ENCODE peak calls at places on chromosome 18, in seven cellular contexts. D, V, B, N, S, C and J are unnamed samples.
A peak's percentile ranks its signal among the peaks of the same experiment; 100 is the strongest.

GRCh38 chr18:8773980-8774379 is 68.6 kb downstream of the MTCL1 start:
- DNase-seq in D (no peak), V (no peak), B (no peak), N (no peak), S (no peak), C (no peak), J (no peak)

GRCh38 chr18:12819330-12819729 is 64.7 kb downstream of the PTPN2 start:
- DNase-seq in D (no peak), V (no peak), B (no peak), N (no peak), S (no peak), C (no peak), J (no peak)

GRCh38 chr18:9526458-9526857 is 51.1 kb downstream of the RALBP1 start:
- DNase-seq in D (no peak), V (no peak), B (no peak), N (no peak), S (no peak), C (no peak), J (no peak)

GRCh38 chr18:9561774-9562173 is 52.6 kb downstream of the PPP4R1 start:
- DNase-seq in D (no peak), V (no peak), B (no peak), N (no peak), S (no peak), C (no peak), J (no peak)

GRCh38 chr18:55414475-55414874 is 173.5 kb downstream of the TCF4 start:
- DNase-seq in D (no peak), V (no peak), B (no peak), N (no peak), S (no peak), C (no peak), J (no peak)

GRCh38 chr18:58534535-58535301 is 94.2 kb downstream of the ALPK2 start:
- DNase-seq in D (no peak), V (no peak), B (no peak), N (no peak), S (no peak), C (no peak), J (peak; percentile 62)

GRCh38 chr18:23802817-23803216 is 113.6 kb downstream of the LAMA3 start:
- DNase-seq in D (no peak), V (no peak), B (no peak), N (no peak), S (no peak), C (no peak), J (no peak)

GRCh38 chr18:45637546-45638327 is 22.5 kb downstream of the SLC14A2 start:
- DNase-seq in D (no peak), V (no peak), B (no peak), N (no peak), S (no peak), C (no peak), J (peak; percentile 35)

GRCh38 chr18:5518899-5519371 is 24.9 kb downstream of the EPB41L3 start:
- DNase-seq in D (no peak), V (no peak), B (peak; percentile 13), N (no peak), S (no peak), C (no peak), J (no peak)

GRCh38 chr18:54767094-54767493 is 61.2 kb upstream of the RAB27B start:
- DNase-seq in D (no peak), V (no peak), B (peak; percentile 38), N (no peak), S (no peak), C (no peak), J (no peak)

GRCh38 chr18:55275042-55275897 is 312.7 kb downstream of the TCF4 start:
- DNase-seq in D (peak; percentile 26), V (peak; percentile 9), B (no peak), N (no peak), S (no peak), C (no peak), J (no peak)

GRCh38 chr18:715626-716025 is 3.2 kb upstream of the ENOSF1 start:
- DNase-seq in D (no peak), V (no peak), B (no peak), N (peak; percentile 20), S (no peak), C (no peak), J (no peak)

GRCh38 chr18:37565985-37566478 is 434 bp upstream of the CELF4 start:
- DNase-seq in D (peak; percentile 14), V (peak; percentile 39), B (peak; percentile 80), N (no peak), S (no peak), C (peak; percentile 87), J (peak; percentile 81)

GRCh38 chr18:31248783-31249521 is 69.0 kb upstream of the DSG1 start:
- DNase-seq in D (no peak), V (no peak), B (no peak), N (no peak), S (no peak), C (no peak), J (no peak)

GRCh38 chr18:35438480-35439234 is 59.1 kb downstream of the INO80C start:
- DNase-seq in D (no peak), V (no peak), B (no peak), N (no peak), S (no peak), C (no peak), J (peak; percentile 80)

GRCh38 chr18:24736686-24737085 is 276.2 kb downstream of the HRH4 start:
- DNase-seq in D (no peak), V (no peak), B (no peak), N (no peak), S (no peak), C (no peak), J (no peak)

GRCh38 chr18:48300463-48300961 is 108.7 kb downstream of the ZBTB7C start:
- DNase-seq in D (no peak), V (no peak), B (peak; percentile 54), N (no peak), S (no peak), C (peak; percentile 15), J (peak; percentile 85)

GRCh38 chr18:45173327-45173726 is 441.9 kb upstream of the SLC14A2 start:
- DNase-seq in D (no peak), V (no peak), B (no peak), N (no peak), S (no peak), C (no peak), J (no peak)

GRCh38 chr18:8480506-8481328 is 128.5 kb upstream of the RAB12 start:
- DNase-seq in D (peak; percentile 74), V (peak; percentile 38), B (peak; percentile 79), N (no peak), S (no peak), C (peak; percentile 15), J (peak; percentile 79)

GRCh38 chr18:48193521-48194251 is 215.5 kb downstream of the ZBTB7C start:
- DNase-seq in D (no peak), V (no peak), B (no peak), N (no peak), S (no peak), C (no peak), J (peak; percentile 17)

GRCh38 chr18:55856191-55856590 is 268.2 kb upstream of the TCF4 start:
- DNase-seq in D (peak; percentile 68), V (no peak), B (peak; percentile 43), N (no peak), S (no peak), C (no peak), J (peak; percentile 59)

GRCh38 chr18:10842821-10843220 is 306.5 kb downstream of the PIEZO2 start:
- DNase-seq in D (no peak), V (no peak), B (no peak), N (no peak), S (no peak), C (no peak), J (no peak)

GRCh38 chr18:3179430-3180089 is 40.2 kb downstream of the MYOM1 start:
- DNase-seq in D (no peak), V (no peak), B (no peak), N (no peak), S (no peak), C (no peak), J (no peak)

GRCh38 chr18:70627100-70627802 is 338.4 kb downstream of the SOCS6 start:
- DNase-seq in D (no peak), V (no peak), B (no peak), N (no peak), S (no peak), C (peak; percentile 57), J (no peak)

GRCh38 chr18:49613741-49614151 is 51.9 kb downstream of the LIPG start:
- DNase-seq in D (no peak), V (no peak), B (no peak), N (no peak), S (no peak), C (peak; percentile 44), J (peak; percentile 71)

GRCh38 chr18:74331404-74331803 is 15.8 kb downstream of the C18orf63 start:
- DNase-seq in D (peak; percentile 33), V (no peak), B (peak; percentile 32), N (no peak), S (no peak), C (peak; percentile 25), J (no peak)

GRCh38 chr18:48968412-48969215 is 17.8 kb upstream of the SMAD7 start:
- DNase-seq in D (no peak), V (no peak), B (no peak), N (no peak), S (no peak), C (no peak), J (peak; percentile 66)

GRCh38 chr18:22250591-22250996 is 81.2 kb downstream of the GATA6 start:
- DNase-seq in D (no peak), V (no peak), B (no peak), N (no peak), S (no peak), C (no peak), J (no peak)

GRCh38 chr18:39453882-39454281 is 1888.3 kb upstream of the CELF4 start:
- DNase-seq in D (no peak), V (no peak), B (peak; percentile 30), N (no peak), S (no peak), C (peak; percentile 11), J (peak; percentile 42)

GRCh38 chr18:74715306-74715705 is 117.6 kb downstream of the ZNF407 start:
- DNase-seq in D (no peak), V (no peak), B (no peak), N (no peak), S (no peak), C (peak; percentile 60), J (peak; percentile 59)

GRCh38 chr18:50895350-50896045 is 16.6 kb downstream of the ME2 start:
- DNase-seq in D (no peak), V (no peak), B (no peak), N (no peak), S (no peak), C (no peak), J (no peak)

GRCh38 chr18:49228182-49228581 is 232.3 kb downstream of the DYM start:
- DNase-seq in D (no peak), V (no peak), B (no peak), N (no peak), S (no peak), C (no peak), J (no peak)

GRCh38 chr18:27061488-27062095 is 123.5 kb downstream of the CHST9 start:
- DNase-seq in D (no peak), V (no peak), B (no peak), N (no peak), S (no peak), C (no peak), J (no peak)